ENCODE peak calls at places on chromosomes 3 and 15, in nine cellular contexts. J is fibroblast of lung, F is endothelial cell of umbilical vein, H is hypothalamus, K is GM10248, Z is memory B cell, B is non-pigmented ciliary epithelial cell, Q is PC-3, R is iris pigment epithelial cell. L is an unnamed sample.

GRCh38 chr15:32818758-32819405 is 101.1 kb downstream of the GREM1 start:
- DNase-seq in J (peak), F (no peak), H (no peak), K (no peak), Z (no peak), B (no peak), Q (no peak), R (no peak), L (no peak)

GRCh38 chr3:145457825-145458552 is 703.0 kb downstream of the PLOD2 start:
- DNase-seq in J (no peak), F (no peak), H (no peak), K (no peak), Z (no peak), B (no peak), Q (no peak), R (no peak), L (no peak)

GRCh38 chr3:41362638-41363559 is 163.6 kb downstream of the CTNNB1 start:
- DNase-seq in J (no peak), F (no peak), H (no peak), K (no peak), Z (no peak), B (no peak), Q (no peak), R (no peak), L (no peak)

GRCh38 chr3:24494616-24495333 is at the start of gene THRB:
- DNase-seq in J (peak), F (peak), H (no peak), K (peak), Z (no peak), B (no peak), Q (peak), R (peak), L (no peak)

GRCh38 chr3:150407051-150407817 is 864 bp upstream of the TSC22D2 start:
- DNase-seq in J (peak), F (no peak), H (no peak), K (no peak), Z (peak), B (no peak), Q (peak), R (no peak), L (peak)

GRCh38 chr15:74960995-74961588 is 4.5 kb upstream of the RPP25 start:
- DNase-seq in J (no peak), F (no peak), H (no peak), K (no peak), Z (no peak), B (no peak), Q (no peak), R (no peak), L (no peak)

GRCh38 chr15:49265911-49266310 is 95.9 kb downstream of the GALK2 start:
- DNase-seq in J (peak), F (no peak), H (no peak), K (no peak), Z (no peak), B (no peak), Q (no peak), R (no peak), L (no peak)

GRCh38 chr3:149941946-149942345 is 28.7 kb downstream of the PFN2 start:
- DNase-seq in J (no peak), F (no peak), H (no peak), K (no peak), Z (no peak), B (no peak), Q (no peak), R (no peak), L (no peak)